ENCODE peak calls at places on chromosomes 3 and 15, in four cellular contexts. E is caudate nucleus, V is choroid plexus epithelial cell, X is HCEC 1CT. Z is an unnamed sample.

GRCh38 chr15:67405208-67406191 is 115.4 kb upstream of the C15orf61 start:
- DNase-seq in E (no peak), V (peak), X (peak), Z (peak)

GRCh38 chr3:76370749-76371148 is 585.4 kb upstream of the ZNF717 start:
- DNase-seq in E (no peak), V (peak), X (peak), Z (peak)

GRCh38 chr15:87816016-87816415 is 440.5 kb downstream of the NTRK3 start:
- DNase-seq in E (no peak), V (no peak), X (no peak), Z (peak)

GRCh38 chr3:43372007-43372754 is 85.8 kb downstream of the SNRK start:
- DNase-seq in E (no peak), V (no peak), X (no peak), Z (no peak)

GRCh38 chr15:22887157-22887951 is 48.9 kb downstream of the NIPA2 start:
- DNase-seq in E (no peak), V (peak), X (peak), Z (peak)

GRCh38 chr3:130892759-130893239 is 1.1 kb upstream of the ATP2C1 start:
- DNase-seq in E (no peak), V (peak), X (peak), Z (peak)

GRCh38 chr3:109643590-109643989 is 306.2 kb upstream of the DPPA4 start:
- DNase-seq in E (no peak), V (peak), X (peak), Z (peak)

GRCh38 chr3:33915796-33916589 is 117.6 kb downstream of the PDCD6IP start:
- DNase-seq in E (peak), V (peak), X (no peak), Z (peak)

GRCh38 chr15:98779463-98780071 is 131.2 kb downstream of the IGF1R start:
- DNase-seq in E (peak), V (peak), X (peak), Z (peak)

GRCh38 chr3:127753898-127754410 is 68.4 kb downstream of the MGLL start:
- DNase-seq in E (no peak), V (no peak), X (no peak), Z (no peak)

GRCh38 chr3:61601831-61602230 is 40.5 kb downstream of the PTPRG start:
- DNase-seq in E (no peak), V (no peak), X (no peak), Z (peak)

GRCh38 chr15:25136119-25136518 is 181.3 kb downstream of the SNRPN start:
- DNase-seq in E (no peak), V (peak), X (no peak), Z (peak)

GRCh38 chr15:86375733-86376132 is 296.1 kb downstream of the AGBL1 start:
- DNase-seq in E (no peak), V (no peak), X (no peak), Z (no peak)

GRCh38 chr3:60594025-60594424 is 657.2 kb downstream of the FHIT start:
- DNase-seq in E (no peak), V (peak), X (no peak), Z (peak)

GRCh38 chr15:98863983-98864382 is 143.6 kb downstream of the PGPEP1L start:
- DNase-seq in E (no peak), V (no peak), X (no peak), Z (no peak)

GRCh38 chr15:59966262-59966661 is 37.8 kb upstream of the FOXB1 start:
- DNase-seq in E (no peak), V (no peak), X (no peak), Z (no peak)

GRCh38 chr3:152159328-152159727 is 109.4 kb upstream of the MBNL1 start:
- DNase-seq in E (no peak), V (peak), X (peak), Z (peak)

GRCh38 chr3:178270838-178271237 is 265.4 kb upstream of the KCNMB2 start:
- DNase-seq in E (no peak), V (no peak), X (no peak), Z (peak)

GRCh38 chr3:197017003-197017402 is 12.6 kb downstream of the MELTF start:
- DNase-seq in E (no peak), V (no peak), X (no peak), Z (no peak)

GRCh38 chr15:69908060-69908459 is 189.7 kb downstream of the TLE3 start:
- DNase-seq in E (no peak), V (no peak), X (no peak), Z (no peak)

GRCh38 chr15:81235276-81235675 is 38.6 kb downstream of the IL16 start:
- DNase-seq in E (no peak), V (no peak), X (no peak), Z (no peak)

GRCh38 chr3:133152056-133152455 is 113.9 kb downstream of the TMEM108 start:
- DNase-seq in E (no peak), V (no peak), X (no peak), Z (no peak)

GRCh38 chr15:67823371-67824156 is 1.7 kb upstream of the SKOR1 start:
- DNase-seq in E (no peak), V (no peak), X (no peak), Z (no peak)

GRCh38 chr15:62209821-62210220 is 44.7 kb upstream of the C2CD4B start:
- DNase-seq in E (no peak), V (no peak), X (no peak), Z (no peak)

GRCh38 chr3:189714991-189715961 is 84.1 kb downstream of the TP63 start:
- DNase-seq in E (no peak), V (peak), X (peak), Z (peak)

GRCh38 chr15:92570391-92570790 is 85.2 kb downstream of the FAM174B start:
- DNase-seq in E (no peak), V (no peak), X (no peak), Z (no peak)

GRCh38 chr3:186173202-186173815 is 64.4 kb upstream of the ETV5 start:
- DNase-seq in E (no peak), V (no peak), X (no peak), Z (no peak)

GRCh38 chr15:85335193-85335939 is 45.0 kb upstream of the AKAP13 start:
- DNase-seq in E (no peak), V (peak), X (no peak), Z (peak)

GRCh38 chr15:28945626-28946215 is 59.9 kb downstream of the APBA2 start:
- DNase-seq in E (no peak), V (no peak), X (no peak), Z (no peak)

GRCh38 chr3:151146071-151146730 is 56.8 kb downstream of the GPR171 start:
- DNase-seq in E (peak), V (peak), X (peak), Z (peak)

GRCh38 chr15:67091073-67091965 is 25.9 kb downstream of the SMAD3 start:
- DNase-seq in E (no peak), V (peak), X (peak), Z (peak)

GRCh38 chr3:195034541-195034940 is 236.4 kb downstream of the XXYLT1 start:
- DNase-seq in E (no peak), V (no peak), X (no peak), Z (no peak)

GRCh38 chr3:47002490-47003410 is 23.3 kb downstream of the NBEAL2 start:
- DNase-seq in E (no peak), V (no peak), X (no peak), Z (no peak)

GRCh38 chr15:68154923-68155559 is 50.1 kb downstream of the CALML4 start:
- DNase-seq in E (no peak), V (peak), X (peak), Z (peak)

GRCh38 chr15:91783001-91783400 is 70.5 kb upstream of the SLCO3A1 start:
- DNase-seq in E (no peak), V (no peak), X (no peak), Z (no peak)

GRCh38 chr3:72523409-72524172 is 324.7 kb downstream of the SHQ1 start:
- DNase-seq in E (no peak), V (no peak), X (no peak), Z (no peak)

GRCh38 chr3:47420044-47420430 is 39.2 kb downstream of the PTPN23 start:
- DNase-seq in E (no peak), V (no peak), X (no peak), Z (no peak)

GRCh38 chr3:31890007-31890406 is 91.1 kb downstream of the OSBPL10 start:
- DNase-seq in E (no peak), V (no peak), X (no peak), Z (no peak)

GRCh38 chr3:80113331-80113730 is 345.5 kb upstream of the ROBO1 start:
- DNase-seq in E (no peak), V (no peak), X (no peak), Z (no peak)